ENCODE peak calls at places on chromosomes 4 and X, in five cellular contexts. E, Y, J, R and B are unnamed samples.

GRCh38 chr4:81648576-81649272 is 177.0 kb upstream of the RASGEF1B start:
- DNase-seq in R (no peak), Y (no peak), E (no peak), J (no peak), B (no peak)

GRCh38 chrX:108199691-108200090 is 108.1 kb downstream of the ATG4A start:
- DNase-seq in E (peak; percentile 40), J (peak; percentile 50), R (no peak), Y (no peak), B (no peak)

GRCh38 chrX:152843852-152844251 is 13.0 kb downstream of the NSDHL start:
- DNase-seq in R (no peak), J (no peak), E (no peak), Y (no peak), B (no peak)

GRCh38 chrX:53247928-53248327 is 22.9 kb upstream of the KDM5C start:
- DNase-seq in Y (no peak), E (no peak), J (no peak), R (no peak), B (no peak)

GRCh38 chr4:15100994-15101695 is 98.9 kb downstream of the CPEB2 start:
- DNase-seq in Y (no peak), R (no peak), E (no peak), J (no peak), B (no peak)

GRCh38 chr4:26490111-26490979 is at the start of gene CCKAR:
- DNase-seq in R (no peak), E (no peak), J (no peak), Y (no peak), B (no peak)

GRCh38 chrX:119686087-119686639 is 6.8 kb downstream of the SEPTIN6 start:
- DNase-seq in J (no peak), R (no peak), Y (no peak), E (peak; percentile 11), B (no peak)

GRCh38 chr4:37535872-37536271 is 150.3 kb downstream of the RELL1 start:
- DNase-seq in Y (no peak), E (no peak), R (peak; percentile 71), J (no peak), B (no peak)

DNA sequence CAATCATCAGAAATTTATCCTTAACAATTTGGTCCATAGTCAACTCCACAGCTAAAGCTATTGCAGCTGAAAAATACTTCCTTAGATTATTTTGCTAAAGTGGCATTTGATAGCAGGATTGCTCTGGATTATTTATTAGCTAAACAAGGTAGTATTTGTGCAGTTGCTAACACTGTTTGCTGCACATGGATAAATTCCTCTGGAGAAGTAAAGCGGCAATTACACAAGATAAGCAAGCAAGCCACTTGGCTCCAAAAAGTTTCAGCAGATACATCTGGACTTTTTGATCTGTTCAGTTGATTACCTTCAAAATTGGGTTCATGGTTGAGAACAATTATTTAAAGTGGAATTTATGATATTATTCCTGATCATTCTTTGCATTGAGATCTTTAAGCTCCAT is 971.5 kb downstream of the C4orf33 start:
- DNase-seq in Y (no peak), R (no peak), J (no peak), E (no peak), B (no peak)
- H3K14ac ChIP-seq in Y (no peak overlapping the region), R (no peak overlapping the region), J (no peak overlapping the region), E (no peak overlapping the region), B (no peak overlapping the region)

GRCh38 chrX:6557690-6558089 is 22.8 kb upstream of the VCX3A start:
- DNase-seq in R (no peak), E (no peak), J (no peak), Y (no peak), B (no peak)

GRCh38 chrX:6558979-6559378 is 24.1 kb upstream of the VCX3A start:
- DNase-seq in R (no peak), Y (no peak), E (no peak), J (no peak), B (no peak)
- H2BK12ac ChIP-seq in R (no peak overlapping the region), Y (no peak overlapping the region), E (no peak overlapping the region), J (no peak overlapping the region), B (no peak overlapping the region)

GRCh38 chrX:154401045-154401799 is 3.0 kb downstream of the RPL10 start:
- DNase-seq in R (peak; percentile 58), E (peak; percentile 70), Y (no peak), J (no peak), B (peak; percentile 66)

GRCh38 chrX:154398668-154399526 is 720 bp downstream of the RPL10 start:
- DNase-seq in Y (no peak), J (peak; percentile 64), E (peak; percentile 75), R (peak; percentile 70), B (peak; percentile 70)

GRCh38 chrX:154396948-154397887 is 959 bp upstream of the RPL10 start:
- DNase-seq in E (peak; percentile 79), R (peak; percentile 82), J (peak; percentile 72), Y (no peak), B (peak; percentile 63)

GRCh38 chrX:154399527-154400368 is 1.6 kb downstream of the RPL10 start:
- DNase-seq in Y (no peak), R (no peak), E (no peak), J (no peak), B (no peak)

GRCh38 chrX:154397888-154398667 is at the start of gene RPL10:
- DNase-seq in J (peak; percentile 86), R (peak; percentile 93), E (peak; percentile 97), Y (peak; percentile 88), B (peak; percentile 95)
- H3K14ac ChIP-seq in J (no peak within 1 kb of the TSS), R (peak within 1 kb of the TSS; percentile 90), E (peak within 1 kb of the TSS; percentile 81), Y (no peak within 1 kb of the TSS), B (peak within 1 kb of the TSS; percentile 98)

GRCh38 chr4:177271091-177271490 is 38.6 kb upstream of the NEIL3 start:
- DNase-seq in E (peak; percentile 36), R (no peak), Y (no peak), J (no peak), B (no peak)

GRCh38 chr4:177266492-177266891 is 43.2 kb upstream of the NEIL3 start:
- DNase-seq in R (no peak), Y (no peak), E (no peak), J (no peak), B (no peak)

GRCh38 chr4:177275999-177276398 is 33.7 kb upstream of the NEIL3 start:
- DNase-seq in E (no peak), R (no peak), Y (no peak), J (no peak), B (no peak)

GRCh38 chr4:177267911-177268310 is 41.8 kb upstream of the NEIL3 start:
- DNase-seq in E (no peak), R (no peak), J (no peak), Y (no peak), B (no peak)

DNA sequence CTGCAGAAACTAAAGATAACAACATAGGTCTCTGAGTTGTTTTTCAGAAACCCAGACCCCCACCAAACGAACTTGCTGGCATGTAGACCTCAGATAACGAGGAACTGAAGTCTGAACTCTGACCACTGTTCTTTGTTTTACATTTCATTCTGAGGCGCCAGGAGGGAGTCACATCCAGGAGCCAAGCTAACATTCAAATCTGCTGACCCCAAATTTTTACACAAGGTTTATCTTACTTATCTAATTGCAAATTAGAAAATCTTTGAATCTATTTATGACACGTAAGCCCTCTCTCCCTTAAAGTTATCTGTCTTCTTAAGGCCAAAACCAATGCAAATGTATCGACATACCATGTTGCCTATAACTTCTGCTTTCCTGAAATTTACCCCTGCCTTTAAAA is 37.7 kb upstream of the NEIL3 start:
- DNase-seq in J (no peak), E (no peak), R (no peak), Y (no peak), B (no peak)
- H2BK12ac ChIP-seq in J (no peak overlapping the region), E (no peak overlapping the region), R (no peak overlapping the region), Y (no peak overlapping the region), B (no peak overlapping the region)

DNA sequence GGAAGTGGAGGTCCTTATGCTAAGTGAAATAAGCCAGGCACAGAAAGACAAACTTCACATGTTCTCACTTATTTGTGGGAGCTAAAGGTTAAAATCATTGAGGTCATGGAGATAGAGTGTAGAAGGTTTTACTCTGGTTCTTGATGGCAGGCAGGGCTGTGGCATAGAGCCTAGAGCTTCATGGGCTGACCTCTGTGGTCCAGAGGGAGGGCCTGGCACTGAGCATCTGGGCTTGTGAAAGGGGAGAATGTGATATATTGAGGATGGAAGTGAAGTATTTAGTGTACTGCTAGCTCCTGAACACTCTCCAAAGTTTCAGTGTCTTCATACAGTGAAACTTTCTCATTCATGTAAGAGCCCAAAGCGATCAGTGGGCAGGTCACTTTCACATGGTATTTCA is 71.3 kb upstream of the ANXA3 start:
- DNase-seq in J (no peak), Y (no peak), E (no peak), R (no peak), B (no peak)
- H3K14ac ChIP-seq in J (no peak overlapping the region), Y (no peak overlapping the region), E (no peak overlapping the region), R (no peak overlapping the region), B (no peak overlapping the region)

GRCh38 chr4:79255793-79256192 is 70.1 kb downstream of the NAA11 start:
- DNase-seq in E (no peak), J (peak; percentile 56), Y (no peak), R (no peak), B (peak; percentile 67)
- H2BK12ac ChIP-seq in E (no peak overlapping the region), J (no peak overlapping the region), Y (no peak overlapping the region), R (no peak overlapping the region), B (no peak overlapping the region)

GRCh38 chr4:98509641-98510170 is 148.7 kb downstream of the TSPAN5 start:
- DNase-seq in R (no peak), E (peak; percentile 15), J (no peak), Y (no peak), B (no peak)

GRCh38 chr4:98508248-98508647 is 150.2 kb downstream of the TSPAN5 start:
- DNase-seq in J (no peak), R (no peak), Y (no peak), E (no peak), B (no peak)

GRCh38 chr4:98507299-98507698 is 151.1 kb downstream of the TSPAN5 start:
- DNase-seq in Y (no peak), J (no peak), E (no peak), R (no peak), B (no peak)

GRCh38 chr4:98510340-98510739 is 148.1 kb downstream of the TSPAN5 start:
- DNase-seq in J (no peak), E (no peak), R (no peak), Y (no peak), B (no peak)

DNA sequence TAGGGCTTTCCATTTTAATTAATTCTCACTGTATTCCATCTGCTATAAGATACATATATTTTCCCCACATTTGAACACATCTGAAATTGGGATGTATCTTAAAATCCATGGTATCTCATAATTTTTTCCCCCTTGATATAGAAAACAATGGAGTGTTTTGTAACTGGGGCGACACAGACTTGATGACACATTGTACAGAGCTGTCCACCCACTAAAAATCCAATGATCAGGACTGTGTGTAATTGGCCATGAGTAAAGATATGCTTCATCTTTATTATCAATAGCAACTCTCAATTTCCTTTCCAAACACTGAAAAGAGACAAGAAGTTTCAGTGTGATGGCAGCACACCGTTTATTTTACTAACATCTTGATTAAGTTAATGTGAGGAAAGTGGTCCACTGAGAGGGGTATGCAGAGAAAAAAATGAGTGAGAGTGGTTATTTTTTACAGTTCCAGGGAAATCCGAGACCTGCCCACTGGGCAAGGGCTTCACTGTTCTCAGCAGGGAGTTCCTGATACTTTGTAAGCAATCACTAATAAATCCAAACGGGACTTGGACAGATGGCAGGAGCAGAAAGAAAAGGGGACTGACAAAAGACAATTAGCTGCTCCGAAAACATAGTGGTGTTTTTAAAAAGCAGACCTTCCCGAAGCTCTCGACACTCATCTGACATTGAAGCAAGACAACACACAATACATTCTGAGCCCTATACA is 149.4 kb downstream of the TSPAN5 start:
- DNase-seq in J (no peak), R (no peak), Y (no peak), E (no peak), B (no peak)
- H3K14ac ChIP-seq in J (no peak overlapping the region), R (no peak overlapping the region), Y (no peak overlapping the region), E (no peak overlapping the region), B (no peak overlapping the region)

GRCh38 chrX:68930576-68931317 is 101.9 kb downstream of the EFNB1 start:
- DNase-seq in J (no peak), R (no peak), E (no peak), Y (no peak), B (no peak)
- H2BK12ac ChIP-seq in J (no peak overlapping the region), R (no peak overlapping the region), E (peak overlapping the region; percentile 15), Y (no peak overlapping the region), B (no peak overlapping the region)